ENCODE peak calls at places on chromosome 21, in four cellular contexts. W is HCT116, G is posterior cingulate gyrus, L is endothelial cell. Z is an unnamed sample.

GRCh38 chr21:42543106-42543847 is 29.6 kb downstream of the SLC37A1 start:
- DNase-seq in W (no peak), G (peak; percentile 81), L (no peak), Z (no peak)

GRCh38 chr21:39093526-39093925 is 89.7 kb downstream of the PSMG1 start:
- DNase-seq in W (no peak), G (peak; percentile 61), L (no peak), Z (no peak)

GRCh38 chr21:38869196-38869595 is 63.5 kb downstream of the ETS2 start:
- DNase-seq in W (no peak), G (no peak), L (no peak), Z (no peak)

GRCh38 chr21:36550761-36551160 is 70.8 kb upstream of the CLDN14 start:
- DNase-seq in W (no peak), G (no peak), L (no peak), Z (no peak)

GRCh38 chr21:29433366-29434059 is 134.8 kb downstream of the BACH1 start:
- DNase-seq in W (no peak), G (no peak), L (no peak), Z (no peak)

GRCh38 chr21:41472769-41473548 is 35.0 kb downstream of the TMPRSS2 start:
- DNase-seq in W (no peak), G (peak; percentile 75), L (no peak), Z (no peak)

GRCh38 chr21:41678944-41679343 is 87.9 kb downstream of the RIPK4 start:
- DNase-seq in W (peak; percentile 96), G (peak; percentile 93), L (peak; percentile 71), Z (no peak)

GRCh38 chr21:38869946-38870345 is 64.2 kb downstream of the ETS2 start:
- DNase-seq in W (no peak), G (no peak), L (no peak), Z (no peak)

GRCh38 chr21:32590130-32590529 is 4.8 kb upstream of the TCP10L start:
- DNase-seq in W (no peak), G (peak; percentile 49), L (no peak), Z (no peak)

GRCh38 chr21:35352066-35352770 is 303.1 kb upstream of the RUNX1 start:
- DNase-seq in W (no peak), G (no peak), L (no peak), Z (no peak)

GRCh38 chr21:45467221-45467779 is 62.3 kb downstream of the COL18A1 start:
- DNase-seq in W (no peak), G (peak; percentile 78), L (no peak), Z (no peak)

Z was measured in activated effector memory CD4-positive, alpha-beta T cell treated with Interleukin-2 at 50 U/mL for 16 hours.